ENCODE peak calls at places on chromosome 5, in ten cellular contexts. L is stomach, S is A549, H is transverse colon, N is sigmoid colon, W is SK-N-SH, M is ovary, Z is suprapubic skin, A is HepG2, F is H1. J is an unnamed sample.
A peak's percentile ranks its signal among the peaks of the same experiment; 100 is the strongest.

GRCh38 chr5:43981556-43981955 is 378.6 kb downstream of the NNT start:
- DNase-seq in L (no peak), S (no peak), H (no peak), N (no peak), W (no peak), M (no peak), Z (no peak), A (no peak), F (no peak), J (no peak)

GRCh38 chr5:71910741-71911140 is 191.7 kb downstream of the CARTPT start:
- DNase-seq in L (no peak), S (no peak), H (no peak), N (no peak), W (no peak), M (no peak), Z (no peak), A (no peak), F (no peak), J (no peak)

GRCh38 chr5:66769839-66770617 is 173.8 kb downstream of the MAST4 start:
- DNase-seq in L (no peak), S (peak; percentile 2), H (peak; percentile 8), N (no peak), W (peak; percentile 29), M (peak; percentile 35), Z (no peak), A (peak; percentile 5), F (peak; percentile 41), J (no peak)

GRCh38 chr5:148583421-148583965 is 70.8 kb downstream of the HTR4 start:
- DNase-seq in L (no peak), S (no peak), H (no peak), N (no peak), W (no peak), M (no peak), Z (no peak), A (no peak), F (no peak), J (no peak)

GRCh38 chr5:33788922-33789321 is 102.9 kb downstream of the ADAMTS12 start:
- DNase-seq in L (no peak), S (peak; percentile 13), H (no peak), N (no peak), W (no peak), M (no peak), Z (no peak), A (no peak), F (no peak), J (no peak)

GRCh38 chr5:115429345-115429940 is 115.1 kb downstream of the FEM1C start:
- DNase-seq in L (no peak), S (no peak), H (no peak), N (no peak), W (no peak), M (no peak), Z (no peak), A (no peak), F (no peak), J (no peak)

GRCh38 chr5:159133041-159133741 is 33.5 kb upstream of the EBF1 start:
- DNase-seq in L (no peak), S (peak; percentile 65), H (no peak), N (no peak), W (peak; percentile 32), M (no peak), Z (peak; percentile 68), A (peak; percentile 27), F (no peak), J (no peak)

GRCh38 chr5:178389031-178389729 is 156.6 kb upstream of the PHYKPL start:
- DNase-seq in L (peak; percentile 22), S (no peak), H (no peak), N (no peak), W (peak; percentile 87), M (no peak), Z (peak; percentile 13), A (no peak), F (no peak), J (no peak)

DNA sequence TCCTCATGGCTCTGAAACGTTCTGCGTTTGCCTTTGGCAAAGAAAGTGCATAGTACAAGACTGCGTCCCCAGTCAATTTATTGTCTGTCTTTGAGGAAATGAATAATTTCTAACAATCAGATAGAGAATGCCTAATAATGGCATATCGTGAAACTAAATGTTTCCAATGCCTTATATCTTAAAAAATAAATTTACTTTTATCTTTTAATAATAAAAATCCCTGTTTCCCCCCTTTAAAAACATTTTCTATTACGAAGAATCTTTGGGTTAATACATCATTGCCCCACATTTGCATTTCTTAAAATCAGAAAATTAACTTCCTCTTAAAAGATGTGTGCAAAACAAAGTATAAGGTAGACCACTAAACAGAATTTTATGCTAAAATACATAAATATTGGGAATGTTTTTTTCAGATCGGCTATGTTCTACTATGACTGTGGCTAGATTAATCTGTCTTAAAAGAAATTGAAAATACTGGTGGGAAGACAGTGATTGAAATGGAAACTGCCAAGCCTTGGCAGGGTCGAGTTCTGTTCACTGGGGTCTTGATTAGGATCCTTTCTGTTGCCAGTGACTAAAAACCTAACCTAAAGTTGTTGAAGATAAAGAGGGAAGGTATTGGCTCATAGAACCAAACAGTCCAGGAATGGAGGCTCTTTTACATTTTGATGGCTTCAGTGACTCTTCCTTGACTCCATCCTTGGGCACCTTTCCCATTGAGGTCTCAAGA is at the start of gene IL5:
- DNase-seq in L (no peak), S (no peak), H (no peak), N (no peak), W (no peak), M (no peak), Z (no peak), A (no peak), F (no peak), J (no peak)
- TF ChIP-seq EP300 in L (no peak), S (no peak), H (no peak), N (no peak), W (no peak), M (no peak), Z (no peak), A (no peak), F (no peak), J (no peak)

GRCh38 chr5:150489358-150490295 is 18.3 kb upstream of the NDST1 start:
- DNase-seq in L (no peak), S (no peak), H (peak; percentile 60), N (peak; percentile 62), W (no peak), M (no peak), Z (no peak), A (no peak), F (no peak), J (no peak)
- TF ChIP-seq EP300 in L (no peak), S (no peak), H (no peak), N (no peak), W (no peak), M (no peak), Z (no peak), A (no peak), F (no peak), J (no peak)

GRCh38 chr5:141618804-141619554 is at the start of gene DIAPH1:
- DNase-seq in L (peak; percentile 99), S (peak; percentile 97), H (peak; percentile 99), N (peak; percentile 98), W (peak; percentile 99), M (peak; percentile 99), Z (peak; percentile 99), A (peak; percentile 92), F (peak; percentile 94), J (peak; percentile 94)
- TF ChIP-seq EP300 in L (no peak), S (no peak), H (no peak), N (no peak), W (peak; percentile 14), M (no peak), Z (no peak), A (peak; percentile 32), F (peak; percentile 99), J (peak; percentile 80)

GRCh38 chr5:5572983-5573797 is 150.7 kb downstream of the ICE1 start:
- DNase-seq in L (no peak), S (no peak), H (no peak), N (peak; percentile 72), W (no peak), M (no peak), Z (no peak), A (no peak), F (no peak), J (no peak)

GRCh38 chr5:5575461-5575860 is 153.0 kb downstream of the ICE1 start:
- DNase-seq in L (no peak), S (no peak), H (no peak), N (no peak), W (no peak), M (no peak), Z (no peak), A (no peak), F (no peak), J (no peak)

GRCh38 chr5:5570646-5571045 is 148.2 kb downstream of the ICE1 start:
- DNase-seq in L (no peak), S (no peak), H (no peak), N (no peak), W (no peak), M (no peak), Z (no peak), A (no peak), F (no peak), J (no peak)

GRCh38 chr5:5573798-5574380 is 151.4 kb downstream of the ICE1 start:
- DNase-seq in L (no peak), S (no peak), H (no peak), N (no peak), W (no peak), M (no peak), Z (no peak), A (no peak), F (no peak), J (no peak)

DNA sequence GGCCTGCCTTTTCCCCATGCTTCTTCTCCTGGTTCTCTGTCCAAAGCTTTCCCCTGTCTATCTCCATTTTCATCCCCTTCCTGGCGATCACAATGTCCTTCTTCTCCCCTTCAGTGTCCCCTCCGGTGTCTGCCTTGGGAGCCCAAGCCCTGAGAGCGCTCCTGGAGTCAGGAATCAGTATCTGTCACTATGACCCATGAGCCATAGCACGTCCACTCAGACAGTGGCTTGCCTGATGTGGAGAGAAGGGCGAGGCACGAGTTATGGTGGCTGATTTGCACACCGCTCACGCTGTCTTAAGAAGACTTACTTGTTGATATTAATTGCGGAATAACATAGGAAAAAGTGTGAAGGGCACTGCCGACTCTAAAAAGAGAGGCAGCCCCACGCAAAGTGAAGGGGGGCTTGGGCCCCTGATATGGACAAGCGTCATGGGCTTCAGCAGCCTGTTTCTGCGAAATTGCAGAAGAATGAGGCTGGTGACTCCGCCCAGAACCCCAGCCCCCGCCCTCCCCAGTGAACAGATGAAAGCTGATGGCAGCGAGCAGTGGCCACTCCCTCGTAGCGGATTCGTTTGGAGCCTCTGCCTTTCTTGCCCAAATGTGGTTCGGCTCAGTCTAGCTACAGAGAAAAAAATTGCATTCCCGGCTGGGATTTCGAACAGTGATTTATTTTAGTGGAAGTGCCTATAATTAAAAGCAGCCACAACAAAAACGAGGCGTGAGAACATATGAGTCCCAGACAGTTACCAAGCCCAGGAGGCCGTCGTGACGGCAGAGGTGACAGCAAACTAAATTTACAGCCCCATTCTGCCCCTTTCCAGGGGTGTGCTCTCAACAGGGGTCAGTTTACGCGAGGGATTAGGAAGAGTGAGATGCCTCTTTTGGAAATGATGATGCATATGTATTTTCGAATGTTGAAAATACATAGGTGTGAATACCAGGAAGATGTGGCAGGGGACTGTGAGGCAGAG is 149.8 kb downstream of the ICE1 start:
- DNase-seq in L (no peak), S (no peak), H (peak; percentile 13), N (peak; percentile 80), W (no peak), M (peak; percentile 40), Z (no peak), A (no peak), F (no peak), J (peak; percentile 19)
- TF ChIP-seq EP300 in L (peak; percentile 7), S (no peak), H (no peak), N (no peak), W (no peak), M (no peak), Z (peak; percentile 11), A (no peak), F (no peak), J (no peak)

J was measured in tibial nerve.